ENCODE peak calls at places on chromosome 9, in eight cellular contexts. T, V, B, Y, C, R, D and U are unnamed samples.

GRCh38 chr9:132622144-132622543 is 39.7 kb downstream of the BARHL1 start:
- DNase-seq in T (no peak), V (peak; percentile 34), B (no peak), Y (no peak), C (no peak), R (no peak), D (no peak), U (no peak)

GRCh38 chr9:116087751-116088194 is 65.8 kb upstream of the PAPPA start:
- DNase-seq in T (no peak), V (no peak), B (no peak), Y (no peak), C (no peak), R (no peak), D (no peak), U (no peak)

GRCh38 chr9:138099803-138100598 is 222.4 kb downstream of the CACNA1B start:
- DNase-seq in T (no peak), V (peak; percentile 14), B (no peak), Y (peak; percentile 44), C (no peak), R (no peak), D (no peak), U (no peak)

GRCh38 chr9:107213561-107214028 is 69.5 kb upstream of the RAD23B start:
- DNase-seq in T (peak; percentile 11), V (no peak), B (no peak), Y (no peak), C (no peak), R (no peak), D (no peak), U (no peak)

GRCh38 chr9:69085523-69086283 is 50.2 kb downstream of the FXN start:
- DNase-seq in T (peak; percentile 46), V (no peak), B (no peak), Y (no peak), C (no peak), R (no peak), D (peak; percentile 24), U (no peak)

GRCh38 chr9:99977042-99977792 is 70.8 kb downstream of the STX17 start:
- DNase-seq in T (no peak), V (no peak), B (no peak), Y (no peak), C (no peak), R (no peak), D (no peak), U (no peak)

GRCh38 chr9:122036408-122036807 is 56.7 kb downstream of the TTLL11 start:
- DNase-seq in T (no peak), V (no peak), B (no peak), Y (no peak), C (no peak), R (no peak), D (no peak), U (no peak)

GRCh38 chr9:95627802-95628201 is 111.0 kb upstream of the PTCH1 start:
- DNase-seq in T (no peak), V (no peak), B (no peak), Y (no peak), C (no peak), R (no peak), D (no peak), U (no peak)

GRCh38 chr9:89436326-89436725 is 61.6 kb downstream of the SEMA4D start:
- DNase-seq in T (no peak), V (no peak), B (no peak), Y (no peak), C (no peak), R (no peak), D (no peak), U (no peak)

GRCh38 chr9:136023401-136024225 is 62.4 kb upstream of the UBAC1 start:
- DNase-seq in T (no peak), V (no peak), B (no peak), Y (peak; percentile 85), C (no peak), R (no peak), D (peak; percentile 77), U (no peak)